ENCODE peak calls at places on chromosomes 12 and 14, in five cellular contexts. One of them, this sample, is unnamed.

GRCh38 chr14:71203306-71203705 is 296.0 kb downstream of the PCNX1 start:
- DNase-seq in astrocyte: peak; percentile 53
- DNase-seq in heart right ventricle: no peak
- DNase-seq in nephron progenitor cell: no peak
- DNase-seq in AG09319: no peak
- DNase-seq in this sample: no peak

GRCh38 chr12:132847363-132848356 is 19.0 kb upstream of the GOLGA3 start:
- DNase-seq in astrocyte: no peak
- DNase-seq in heart right ventricle: no peak
- DNase-seq in nephron progenitor cell: no peak
- DNase-seq in AG09319: no peak
- DNase-seq in this sample: peak; percentile 35

GRCh38 chr12:12470751-12471300 is 91.8 kb downstream of the DUSP16 start:
- DNase-seq in astrocyte: no peak
- DNase-seq in heart right ventricle: no peak
- DNase-seq in nephron progenitor cell: no peak
- DNase-seq in AG09319: no peak
- DNase-seq in this sample: no peak

GRCh38 chr12:32893458-32893857 is 3.1 kb downstream of the PKP2 start:
- DNase-seq in astrocyte: peak; percentile 39
- DNase-seq in heart right ventricle: no peak
- DNase-seq in nephron progenitor cell: no peak
- DNase-seq in AG09319: no peak
- DNase-seq in this sample: no peak

GRCh38 chr12:18139989-18140596 is 50.1 kb upstream of the RERGL start:
- DNase-seq in astrocyte: no peak
- DNase-seq in heart right ventricle: no peak
- DNase-seq in nephron progenitor cell: no peak
- DNase-seq in AG09319: peak; percentile 3
- DNase-seq in this sample: no peak

GRCh38 chr14:64983439-64984310 is 3.0 kb upstream of the FNTB start:
- DNase-seq in astrocyte: no peak
- DNase-seq in heart right ventricle: peak; percentile 29
- DNase-seq in nephron progenitor cell: peak; percentile 26
- DNase-seq in AG09319: peak; percentile 16
- DNase-seq in this sample: no peak

GRCh38 chr14:60561845-60562746 is 53.1 kb downstream of the SIX6 start:
- DNase-seq in astrocyte: peak; percentile 61
- DNase-seq in heart right ventricle: peak; percentile 27
- DNase-seq in nephron progenitor cell: peak; percentile 54
- DNase-seq in AG09319: no peak
- DNase-seq in this sample: peak; percentile 21

GRCh38 chr14:93906341-93907329 is 20.5 kb upstream of the FAM181A start:
- DNase-seq in astrocyte: no peak
- DNase-seq in heart right ventricle: no peak
- DNase-seq in nephron progenitor cell: peak; percentile 72
- DNase-seq in AG09319: no peak
- DNase-seq in this sample: peak; percentile 47

GRCh38 chr12:40921563-40922163 is 229.4 kb downstream of the CNTN1 start:
- DNase-seq in astrocyte: no peak
- DNase-seq in heart right ventricle: no peak
- DNase-seq in nephron progenitor cell: no peak
- DNase-seq in AG09319: no peak
- DNase-seq in this sample: no peak

GRCh38 chr14:94919896-94920295 is 150.0 kb upstream of the GSC start:
- DNase-seq in astrocyte: no peak
- DNase-seq in heart right ventricle: no peak
- DNase-seq in nephron progenitor cell: no peak
- DNase-seq in AG09319: no peak
- DNase-seq in this sample: no peak

GRCh38 chr14:23951590-23952143 is 1.9 kb upstream of the DHRS4 start:
- DNase-seq in astrocyte: no peak
- DNase-seq in heart right ventricle: no peak
- DNase-seq in nephron progenitor cell: no peak
- DNase-seq in AG09319: no peak
- DNase-seq in this sample: no peak

GRCh38 chr14:51719970-51720369 is 68.3 kb downstream of the FRMD6 start:
- DNase-seq in astrocyte: no peak
- DNase-seq in heart right ventricle: no peak
- DNase-seq in nephron progenitor cell: no peak
- DNase-seq in AG09319: no peak
- DNase-seq in this sample: no peak

GRCh38 chr14:96274122-96274910 is 18.3 kb downstream of the BDKRB1 start:
- DNase-seq in astrocyte: peak; percentile 97
- DNase-seq in heart right ventricle: no peak
- DNase-seq in nephron progenitor cell: no peak
- DNase-seq in AG09319: peak; percentile 71
- DNase-seq in this sample: no peak

GRCh38 chr14:29810657-29811056 is 117.0 kb downstream of the PRKD1 start:
- DNase-seq in astrocyte: no peak
- DNase-seq in heart right ventricle: peak; percentile 14
- DNase-seq in nephron progenitor cell: no peak
- DNase-seq in AG09319: peak; percentile 36
- DNase-seq in this sample: no peak

GRCh38 chr14:88249266-88249665 is 73.8 kb downstream of the KCNK10 start:
- DNase-seq in astrocyte: no peak
- DNase-seq in heart right ventricle: no peak
- DNase-seq in nephron progenitor cell: no peak
- DNase-seq in AG09319: no peak
- DNase-seq in this sample: no peak

GRCh38 chr12:102948941-102949352 is 8.5 kb upstream of the ASCL1 start:
- DNase-seq in astrocyte: no peak
- DNase-seq in heart right ventricle: no peak
- DNase-seq in nephron progenitor cell: peak; percentile 85
- DNase-seq in AG09319: peak; percentile 11
- DNase-seq in this sample: peak; percentile 64

GRCh38 chr12:121279507-121279915 is 17.0 kb downstream of the CAMKK2 start:
- DNase-seq in astrocyte: no peak
- DNase-seq in heart right ventricle: peak; percentile 53
- DNase-seq in nephron progenitor cell: no peak
- DNase-seq in AG09319: no peak
- DNase-seq in this sample: no peak

GRCh38 chr12:120686690-120687569 is at the start of gene MLEC:
- DNase-seq in astrocyte: peak; percentile 91
- DNase-seq in heart right ventricle: peak; percentile 98
- DNase-seq in nephron progenitor cell: peak; percentile 99
- DNase-seq in AG09319: peak; percentile 90
- DNase-seq in this sample: peak; percentile 99

GRCh38 chr12:25710149-25710548 is 157.1 kb upstream of the LMNTD1 start:
- DNase-seq in astrocyte: no peak
- DNase-seq in heart right ventricle: no peak
- DNase-seq in nephron progenitor cell: no peak
- DNase-seq in AG09319: no peak
- DNase-seq in this sample: no peak

GRCh38 chr12:153080-153746 is 60.7 kb downstream of the SLC6A12 start:
- DNase-seq in astrocyte: peak; percentile 13
- DNase-seq in heart right ventricle: peak; percentile 56
- DNase-seq in nephron progenitor cell: peak; percentile 81
- DNase-seq in AG09319: no peak
- DNase-seq in this sample: peak; percentile 51

GRCh38 chr14:65462411-65462810 is 49.9 kb downstream of the FUT8 start:
- DNase-seq in astrocyte: peak; percentile 91
- DNase-seq in heart right ventricle: no peak
- DNase-seq in nephron progenitor cell: no peak
- DNase-seq in AG09319: no peak
- DNase-seq in this sample: no peak

GRCh38 chr12:53752192-53752601 is 418 bp upstream of the CISTR start:
- DNase-seq in astrocyte: no peak
- DNase-seq in heart right ventricle: no peak
- DNase-seq in nephron progenitor cell: no peak
- DNase-seq in AG09319: no peak
- DNase-seq in this sample: no peak

GRCh38 chr12:109808876-109809646 is 24.1 kb downstream of the TRPV4 start:
- DNase-seq in astrocyte: no peak
- DNase-seq in heart right ventricle: no peak
- DNase-seq in nephron progenitor cell: no peak
- DNase-seq in AG09319: no peak
- DNase-seq in this sample: no peak

GRCh38 chr14:103296007-103296406 is 38.0 kb upstream of the EIF5 start:
- DNase-seq in astrocyte: peak; percentile 59
- DNase-seq in heart right ventricle: no peak
- DNase-seq in nephron progenitor cell: no peak
- DNase-seq in AG09319: no peak
- DNase-seq in this sample: no peak

GRCh38 chr14:36942522-36943245 is 229.7 kb downstream of the SLC25A21 start:
- DNase-seq in astrocyte: peak; percentile 46
- DNase-seq in heart right ventricle: no peak
- DNase-seq in nephron progenitor cell: no peak
- DNase-seq in AG09319: no peak
- DNase-seq in this sample: no peak

GRCh38 chr14:54935100-54935499 is 32.5 kb upstream of the GCH1 start:
- DNase-seq in astrocyte: no peak
- DNase-seq in heart right ventricle: no peak
- DNase-seq in nephron progenitor cell: no peak
- DNase-seq in AG09319: no peak
- DNase-seq in this sample: no peak

GRCh38 chr12:13278249-13278787 is 81.8 kb downstream of the EMP1 start:
- DNase-seq in astrocyte: peak; percentile 20
- DNase-seq in heart right ventricle: peak; percentile 58
- DNase-seq in nephron progenitor cell: peak; percentile 89
- DNase-seq in AG09319: peak; percentile 18
- DNase-seq in this sample: peak; percentile 66